ENCODE peak calls at places on chromosomes 4 and X, in four cellular contexts. One of them, this sample, is unnamed.

GRCh38 chr4:575281-576141 is 584 bp downstream of the TMEM271 start:
- DNase-seq in astrocyte of the spinal cord: peak; percentile 56
- DNase-seq in right atrium auricular region: no peak
- DNase-seq in BJ: no peak
- DNase-seq in this sample: peak; percentile 2

GRCh38 chr4:160319221-160319867 is 1216.5 kb downstream of the RAPGEF2 start:
- DNase-seq in astrocyte of the spinal cord: peak; percentile 85
- DNase-seq in right atrium auricular region: no peak
- DNase-seq in BJ: no peak
- DNase-seq in this sample: no peak

GRCh38 chr4:1246901-1247810 is 1.8 kb downstream of the CTBP1 start:
- DNase-seq in astrocyte of the spinal cord: no peak
- DNase-seq in right atrium auricular region: no peak
- DNase-seq in BJ: no peak
- DNase-seq in this sample: no peak

GRCh38 chr4:72286185-72286584 is 254.4 kb downstream of the NPFFR2 start:
- DNase-seq in astrocyte of the spinal cord: peak; percentile 50
- DNase-seq in right atrium auricular region: no peak
- DNase-seq in BJ: no peak
- DNase-seq in this sample: no peak

GRCh38 chrX:51332188-51332942 is at the start of gene NUDT10:
- DNase-seq in astrocyte of the spinal cord: peak; percentile 53
- DNase-seq in right atrium auricular region: no peak
- DNase-seq in BJ: no peak
- DNase-seq in this sample: no peak

GRCh38 chrX:42546800-42547199 is 231.2 kb downstream of the PPP1R2C start:
- DNase-seq in astrocyte of the spinal cord: no peak
- DNase-seq in right atrium auricular region: no peak
- DNase-seq in BJ: no peak
- DNase-seq in this sample: no peak

GRCh38 chr4:179893967-179894590 is 2349.1 kb upstream of the TENM3 start:
- DNase-seq in astrocyte of the spinal cord: no peak
- DNase-seq in right atrium auricular region: no peak
- DNase-seq in BJ: no peak
- DNase-seq in this sample: no peak

GRCh38 chr4:8618961-8619720 is 26.6 kb downstream of the CPZ start:
- DNase-seq in astrocyte of the spinal cord: no peak
- DNase-seq in right atrium auricular region: no peak
- DNase-seq in BJ: no peak
- DNase-seq in this sample: no peak

GRCh38 chr4:78372282-78372988 is 179.1 kb upstream of the ANXA3 start:
- DNase-seq in astrocyte of the spinal cord: no peak
- DNase-seq in right atrium auricular region: no peak
- DNase-seq in BJ: no peak
- DNase-seq in this sample: no peak

GRCh38 chr4:15104825-15105224 is 102.5 kb downstream of the CPEB2 start:
- DNase-seq in astrocyte of the spinal cord: no peak
- DNase-seq in right atrium auricular region: no peak
- DNase-seq in BJ: no peak
- DNase-seq in this sample: no peak

GRCh38 chr4:107094332-107094731 is 58.2 kb upstream of the DKK2 start:
- DNase-seq in astrocyte of the spinal cord: peak; percentile 47
- DNase-seq in right atrium auricular region: no peak
- DNase-seq in BJ: no peak
- DNase-seq in this sample: peak; percentile 23

GRCh38 chrX:50978920-50979660 is 68.6 kb downstream of the BMP15 start:
- DNase-seq in astrocyte of the spinal cord: no peak
- DNase-seq in right atrium auricular region: no peak
- DNase-seq in BJ: no peak
- DNase-seq in this sample: no peak

GRCh38 chr4:98928505-98929340 is at the start of gene EIF4E:
- DNase-seq in astrocyte of the spinal cord: peak; percentile 99
- DNase-seq in right atrium auricular region: peak; percentile 99
- DNase-seq in BJ: peak; percentile 94
- DNase-seq in this sample: peak; percentile 97

GRCh38 chr4:25890653-25891485 is 23.2 kb upstream of the SMIM20 start:
- DNase-seq in astrocyte of the spinal cord: no peak
- DNase-seq in right atrium auricular region: no peak
- DNase-seq in BJ: no peak
- DNase-seq in this sample: no peak

GRCh38 chr4:41940834-41941233 is 5.6 kb downstream of the TMEM33 start:
- DNase-seq in astrocyte of the spinal cord: no peak
- DNase-seq in right atrium auricular region: no peak
- DNase-seq in BJ: no peak
- DNase-seq in this sample: no peak

GRCh38 chr4:31807036-31807435 is 1086.9 kb downstream of the PCDH7 start:
- DNase-seq in astrocyte of the spinal cord: peak; percentile 82
- DNase-seq in right atrium auricular region: no peak
- DNase-seq in BJ: no peak
- DNase-seq in this sample: peak; percentile 1

GRCh38 chrX:101750744-101751143 is 91.1 kb upstream of the ARMCX2 start:
- DNase-seq in astrocyte of the spinal cord: no peak
- DNase-seq in right atrium auricular region: no peak
- DNase-seq in BJ: no peak
- DNase-seq in this sample: no peak

GRCh38 chr4:8205241-8205707 is 6.2 kb downstream of the SH3TC1 start:
- DNase-seq in astrocyte of the spinal cord: no peak
- DNase-seq in right atrium auricular region: no peak
- DNase-seq in BJ: no peak
- DNase-seq in this sample: no peak

GRCh38 chr4:138310498-138310897 is 68.3 kb upstream of the SLC7A11 start:
- DNase-seq in astrocyte of the spinal cord: no peak
- DNase-seq in right atrium auricular region: no peak
- DNase-seq in BJ: no peak
- DNase-seq in this sample: no peak

GRCh38 chr4:30614771-30615170 is 105.4 kb upstream of the PCDH7 start:
- DNase-seq in astrocyte of the spinal cord: no peak
- DNase-seq in right atrium auricular region: no peak
- DNase-seq in BJ: no peak
- DNase-seq in this sample: no peak

GRCh38 chrX:101729986-101730385 is 70.3 kb upstream of the ARMCX2 start:
- DNase-seq in astrocyte of the spinal cord: no peak
- DNase-seq in right atrium auricular region: no peak
- DNase-seq in BJ: no peak
- DNase-seq in this sample: no peak

GRCh38 chrX:37347420-37347819 is 1.7 kb upstream of the PRRG1 start:
- DNase-seq in astrocyte of the spinal cord: peak; percentile 15
- DNase-seq in right atrium auricular region: no peak
- DNase-seq in BJ: no peak
- DNase-seq in this sample: peak; percentile 28

GRCh38 chr4:125321709-125322362 is 7.1 kb downstream of the FAT4 start:
- DNase-seq in astrocyte of the spinal cord: peak; percentile 79
- DNase-seq in right atrium auricular region: no peak
- DNase-seq in BJ: peak; percentile 41
- DNase-seq in this sample: no peak

GRCh38 chrX:47579537-47579936 is 2.7 kb upstream of the TIMP1 start:
- DNase-seq in astrocyte of the spinal cord: peak; percentile 70
- DNase-seq in right atrium auricular region: peak; percentile 61
- DNase-seq in BJ: no peak
- DNase-seq in this sample: no peak

GRCh38 chr4:2007804-2008670 is 737 bp downstream of the NELFA start:
- DNase-seq in astrocyte of the spinal cord: no peak
- DNase-seq in right atrium auricular region: no peak
- DNase-seq in BJ: no peak
- DNase-seq in this sample: no peak

GRCh38 chr4:184288451-184289178 is 70.9 kb upstream of the ENPP6 start:
- DNase-seq in astrocyte of the spinal cord: no peak
- DNase-seq in right atrium auricular region: peak; percentile 43
- DNase-seq in BJ: no peak
- DNase-seq in this sample: no peak

GRCh38 chr4:113153529-113154101 is 104.2 kb downstream of the ANK2 start:
- DNase-seq in astrocyte of the spinal cord: no peak
- DNase-seq in right atrium auricular region: no peak
- DNase-seq in BJ: no peak
- DNase-seq in this sample: no peak

GRCh38 chrX:70826715-70827114 is 81.8 kb downstream of the TEX11 start:
- DNase-seq in astrocyte of the spinal cord: no peak
- DNase-seq in right atrium auricular region: no peak
- DNase-seq in BJ: no peak
- DNase-seq in this sample: no peak

GRCh38 chr4:142402156-142402555 is 443.9 kb downstream of the INPP4B start:
- DNase-seq in astrocyte of the spinal cord: peak; percentile 51
- DNase-seq in right atrium auricular region: no peak
- DNase-seq in BJ: no peak
- DNase-seq in this sample: no peak

GRCh38 chr4:123474817-123475216 is 78.2 kb downstream of the SPRY1 start:
- DNase-seq in astrocyte of the spinal cord: no peak
- DNase-seq in right atrium auricular region: no peak
- DNase-seq in BJ: no peak
- DNase-seq in this sample: no peak

GRCh38 chr4:100372432-100372831 is 145.4 kb downstream of the EMCN start:
- DNase-seq in astrocyte of the spinal cord: no peak
- DNase-seq in right atrium auricular region: no peak
- DNase-seq in BJ: no peak
- DNase-seq in this sample: no peak

GRCh38 chr4:189090174-189090814 is 850.4 kb upstream of the FRG1 start:
- DNase-seq in astrocyte of the spinal cord: no peak
- DNase-seq in right atrium auricular region: no peak
- DNase-seq in BJ: no peak
- DNase-seq in this sample: no peak

GRCh38 chrX:153434801-153435200 is 11.1 kb downstream of the TREX2 start:
- DNase-seq in astrocyte of the spinal cord: no peak
- DNase-seq in right atrium auricular region: no peak
- DNase-seq in BJ: no peak
- DNase-seq in this sample: no peak

GRCh38 chrX:12225073-12225472 is 86.8 kb downstream of the FRMPD4 start:
- DNase-seq in astrocyte of the spinal cord: no peak
- DNase-seq in right atrium auricular region: no peak
- DNase-seq in BJ: no peak
- DNase-seq in this sample: no peak

GRCh38 chr4:8580321-8581093 is at the start of gene GPR78:
- DNase-seq in astrocyte of the spinal cord: peak; percentile 39
- DNase-seq in right atrium auricular region: no peak
- DNase-seq in BJ: no peak
- DNase-seq in this sample: no peak

DNA sequence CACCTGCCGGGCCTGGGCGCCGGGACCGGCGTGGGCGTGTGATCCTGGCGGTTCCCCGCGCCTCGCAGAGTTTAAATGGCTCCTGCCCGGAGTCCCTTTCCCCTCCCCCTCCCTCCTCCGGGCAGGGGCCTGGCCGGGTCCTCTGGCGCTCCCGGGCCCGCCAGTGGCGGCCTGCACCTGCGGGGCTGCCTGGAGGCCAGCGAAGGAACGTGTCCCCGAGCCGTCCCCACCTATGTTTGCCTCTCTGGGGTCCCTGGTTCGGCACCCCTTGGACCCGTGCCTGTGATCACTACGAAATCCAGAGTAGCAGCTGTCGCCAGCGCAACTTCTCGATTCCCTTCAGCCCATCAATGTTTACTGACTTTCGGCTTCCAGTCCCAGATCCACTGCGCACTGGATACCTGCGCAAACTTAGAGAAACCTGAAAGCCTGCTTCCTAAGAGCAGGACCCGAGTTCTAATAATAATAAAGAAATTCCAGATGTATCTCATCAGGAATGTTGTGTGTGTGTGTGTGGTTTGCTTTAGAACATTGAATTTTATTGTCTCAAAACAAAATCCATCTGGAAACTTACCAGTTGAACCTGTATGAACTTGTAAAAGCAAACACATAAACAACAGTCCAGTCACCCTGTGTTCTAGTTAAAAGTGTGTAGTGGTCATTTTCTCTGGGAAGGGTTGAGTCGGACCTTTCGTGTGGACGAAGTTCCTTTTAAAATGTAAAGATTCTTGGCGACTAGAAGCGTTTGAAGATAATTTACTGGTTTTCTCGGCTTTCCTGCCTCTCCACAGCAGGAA is 808 bp downstream of the SHROOM2 start:
- DNase-seq in astrocyte of the spinal cord: no peak
- DNase-seq in right atrium auricular region: no peak
- DNase-seq in BJ: no peak
- DNase-seq in this sample: no peak
- H3K4me3 ChIP-seq in astrocyte of the spinal cord: peak overlapping the region; percentile 20
- H3K4me3 ChIP-seq in right atrium auricular region: peak overlapping the region; percentile 45
- H3K4me3 ChIP-seq in BJ: no peak overlapping the region
- H3K4me3 ChIP-seq in this sample: no peak overlapping the region

GRCh38 chr4:48018112-48018511 is 1.5 kb downstream of the NIPAL1 start:
- DNase-seq in astrocyte of the spinal cord: no peak
- DNase-seq in right atrium auricular region: no peak
- DNase-seq in BJ: no peak
- DNase-seq in this sample: no peak

GRCh38 chr4:48015216-48015615 is 1.3 kb downstream of the CNGA1 start:
- DNase-seq in astrocyte of the spinal cord: no peak
- DNase-seq in right atrium auricular region: no peak
- DNase-seq in BJ: no peak
- DNase-seq in this sample: no peak

GRCh38 chr4:48017108-48017527 is 546 bp downstream of the NIPAL1 start:
- DNase-seq in astrocyte of the spinal cord: peak; percentile 64
- DNase-seq in right atrium auricular region: no peak
- DNase-seq in BJ: no peak
- DNase-seq in this sample: no peak

GRCh38 chr4:48016141-48017107 is at the start of the genes CNGA1 and NIPAL1:
- DNase-seq in astrocyte of the spinal cord: peak; percentile 57
- DNase-seq in right atrium auricular region: peak; percentile 70
- DNase-seq in BJ: no peak
- DNase-seq in this sample: no peak

GRCh38 chr4:48015678-48016077 is 803 bp downstream of the CNGA1 start:
- DNase-seq in astrocyte of the spinal cord: no peak
- DNase-seq in right atrium auricular region: no peak
- DNase-seq in BJ: no peak
- DNase-seq in this sample: no peak
- H3K4me3 ChIP-seq in astrocyte of the spinal cord: no peak overlapping the region
- H3K4me3 ChIP-seq in right atrium auricular region: peak overlapping the region; percentile 68
- H3K4me3 ChIP-seq in BJ: no peak overlapping the region
- H3K4me3 ChIP-seq in this sample: no peak overlapping the region

GRCh38 chrX:100411802-100412333 is 1.8 kb upstream of the PCDH19 start:
- DNase-seq in astrocyte of the spinal cord: no peak
- DNase-seq in right atrium auricular region: no peak
- DNase-seq in BJ: no peak
- DNase-seq in this sample: no peak
- H3K4me3 ChIP-seq in astrocyte of the spinal cord: no peak overlapping the region
- H3K4me3 ChIP-seq in right atrium auricular region: no peak overlapping the region
- H3K4me3 ChIP-seq in BJ: no peak overlapping the region
- H3K4me3 ChIP-seq in this sample: no peak overlapping the region

GRCh38 chrX:134545524-134545923 is 85.6 kb downstream of the HPRT1 start:
- DNase-seq in astrocyte of the spinal cord: no peak
- DNase-seq in right atrium auricular region: peak; percentile 47
- DNase-seq in BJ: no peak
- DNase-seq in this sample: no peak
- H3K4me3 ChIP-seq in astrocyte of the spinal cord: no peak overlapping the region
- H3K4me3 ChIP-seq in right atrium auricular region: no peak overlapping the region
- H3K4me3 ChIP-seq in BJ: no peak overlapping the region
- H3K4me3 ChIP-seq in this sample: no peak overlapping the region

GRCh38 chrX:35339796-35340195 is 397.2 kb downstream of the FAM47B start:
- DNase-seq in astrocyte of the spinal cord: peak; percentile 0
- DNase-seq in right atrium auricular region: no peak
- DNase-seq in BJ: no peak
- DNase-seq in this sample: no peak

GRCh38 chrX:35340451-35340850 is 397.9 kb downstream of the FAM47B start:
- DNase-seq in astrocyte of the spinal cord: peak; percentile 2
- DNase-seq in right atrium auricular region: no peak
- DNase-seq in BJ: no peak
- DNase-seq in this sample: no peak
- H3K4me3 ChIP-seq in astrocyte of the spinal cord: no peak overlapping the region
- H3K4me3 ChIP-seq in right atrium auricular region: no peak overlapping the region
- H3K4me3 ChIP-seq in BJ: no peak overlapping the region
- H3K4me3 ChIP-seq in this sample: no peak overlapping the region

This sample was measured in AG09309.